ENCODE peak calls at places on chromosome 9, in four cellular contexts. U is K562, W is HepG2, B is GM12878. I is an unnamed sample.

GRCh38 chr9:29691758-29692407 is 2118.6 kb upstream of the C9orf72 start:
- DNase-seq in B (no peak), W (peak), U (no peak), I (peak)

GRCh38 chr9:99134893-99135341 is 30.0 kb downstream of the TGFBR1 start:
- DNase-seq in W (no peak), U (no peak), B (peak), I (no peak)

GRCh38 chr9:109254317-109254716 is 66.5 kb downstream of the EPB41L4B start:
- DNase-seq in B (no peak), W (no peak), U (no peak), I (no peak)

GRCh38 chr9:90921104-90921503 is 119.5 kb downstream of the SYK start:
- DNase-seq in U (no peak), B (no peak), W (no peak), I (no peak)

GRCh38 chr9:126773004-126773607 is 31.7 kb upstream of the ZBTB43 start:
- DNase-seq in U (peak), W (peak), B (no peak), I (peak)

GRCh38 chr9:37988041-37988440 is 81.0 kb downstream of the SHB start:
- DNase-seq in B (no peak), W (no peak), U (no peak), I (no peak)

GRCh38 chr9:23551171-23551795 is 274.8 kb downstream of the ELAVL2 start:
- DNase-seq in U (no peak), W (no peak), B (no peak), I (no peak)

GRCh38 chr9:16341176-16341575 is 529.3 kb downstream of the BNC2 start:
- DNase-seq in W (no peak), B (no peak), U (no peak), I (no peak)

GRCh38 chr9:32551491-32552049 is 557 bp upstream of the SMIM27 start:
- DNase-seq in U (peak), B (peak), W (peak), I (peak)

GRCh38 chr9:124574534-124574933 is 67.3 kb upstream of the NR5A1 start:
- DNase-seq in B (no peak), U (no peak), W (no peak), I (no peak)

GRCh38 chr9:132245465-132245864 is 83.6 kb downstream of the NTNG2 start:
- DNase-seq in U (no peak), B (no peak), W (no peak), I (no peak)

GRCh38 chr9:108477538-108478006 is 378.2 kb downstream of the ACTL7B start:
- DNase-seq in B (no peak), U (no peak), W (peak), I (no peak)

GRCh38 chr9:137550958-137551655 is 572 bp upstream of the MRPL41 start:
- DNase-seq in U (peak), W (peak), B (no peak), I (no peak)

GRCh38 chr9:109507421-109507838 is 9.3 kb upstream of the PTPN3 start:
- DNase-seq in W (peak), B (no peak), U (no peak), I (no peak)

GRCh38 chr9:117887941-117888340 is 183.7 kb downstream of the TLR4 start:
- DNase-seq in B (no peak), U (no peak), W (no peak), I (no peak)

GRCh38 chr9:123548749-123549545 is 192.9 kb downstream of the CRB2 start:
- DNase-seq in U (no peak), W (no peak), B (no peak), I (no peak)

GRCh38 chr9:134434896-134435506 is 108.7 kb downstream of the RXRA start:
- DNase-seq in U (no peak), W (peak), B (no peak), I (peak)

GRCh38 chr9:134356496-134357470 is 30.5 kb downstream of the RXRA start:
- DNase-seq in U (peak), W (no peak), B (no peak), I (no peak)

GRCh38 chr9:131264231-131264630 is 12.1 kb downstream of the FAM78A start:
- DNase-seq in W (no peak), B (no peak), U (peak), I (no peak)

GRCh38 chr9:132548971-132549649 is 33.3 kb upstream of the BARHL1 start:
- DNase-seq in U (no peak), B (no peak), W (peak), I (no peak)

GRCh38 chr9:93646640-93647178 is 70.3 kb downstream of the PHF2 start:
- DNase-seq in W (no peak), B (no peak), U (no peak), I (no peak)

GRCh38 chr9:111959468-111959941 is 62.9 kb downstream of the UGCG start:
- DNase-seq in B (no peak), U (no peak), W (peak), I (no peak)

GRCh38 chr9:114261987-114262386 is 60.9 kb upstream of the ORM1 start:
- DNase-seq in B (no peak), W (no peak), U (no peak), I (no peak)

GRCh38 chr9:72575673-72576072 is 54.3 kb downstream of the TMC1 start:
- DNase-seq in U (no peak), B (no peak), W (no peak), I (no peak)

GRCh38 chr9:92108122-92108521 is 7.1 kb downstream of the SPTLC1 start:
- DNase-seq in W (no peak), U (no peak), B (no peak), I (no peak)
- TF ChIP-seq TARDBP in W (no peak), U (no peak), B (no peak), I (no peak)

DNA sequence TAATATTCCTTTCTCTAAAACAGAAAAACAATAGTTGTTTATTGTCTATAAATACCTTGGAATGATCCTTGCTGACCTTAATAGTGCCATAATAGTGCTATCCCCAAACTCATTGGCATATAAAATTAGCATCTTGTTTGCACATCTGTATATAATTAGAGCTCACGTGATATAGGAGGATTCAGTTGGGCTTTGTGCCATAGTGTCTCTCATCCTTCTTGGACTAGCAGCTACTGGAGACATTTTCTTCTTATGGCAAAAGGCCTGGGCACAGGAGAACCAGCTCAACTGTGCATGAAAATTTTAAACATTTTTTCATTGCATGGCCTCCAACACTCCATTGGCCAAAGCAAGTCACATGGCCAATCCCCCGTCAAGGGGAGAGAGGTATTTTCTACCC is 342.5 kb downstream of the SPATA31D1 start:
- DNase-seq in U (no peak), B (no peak), W (no peak), I (no peak)
- TF ChIP-seq SP1 in U (no peak), B (no peak), W (no peak), I (no peak)

DNA sequence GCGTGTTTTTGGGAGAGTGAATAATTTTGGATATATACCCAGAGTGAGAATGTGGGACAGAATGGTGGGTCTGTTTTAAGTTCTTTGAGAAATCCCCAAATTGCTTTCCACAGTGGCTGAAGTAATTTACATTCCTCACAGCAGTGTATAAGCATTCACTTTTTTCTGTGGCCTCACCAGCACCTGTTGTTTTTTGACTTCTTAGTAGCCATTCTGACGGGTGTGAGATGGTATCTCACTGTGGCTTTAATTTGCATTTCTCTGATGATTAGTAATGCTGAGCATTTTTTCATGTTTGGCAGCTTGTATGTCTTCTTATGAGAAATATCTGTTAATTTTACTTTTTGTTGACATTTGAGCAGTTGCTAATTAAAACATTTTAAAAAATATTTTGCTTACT is 9.4 kb upstream of the SPATA31D1 start:
- DNase-seq in W (no peak), U (no peak), B (no peak), I (no peak)
- TF ChIP-seq FOXK2 in W (no peak), U (no peak), B (no peak), I (no peak)

GRCh38 chr9:94802795-94803194 is 76.3 kb downstream of the AOPEP start:
- DNase-seq in U (no peak), W (no peak), B (peak), I (no peak)
- TF ChIP-seq TARDBP in U (no peak), W (no peak), B (no peak), I (no peak)

DNA sequence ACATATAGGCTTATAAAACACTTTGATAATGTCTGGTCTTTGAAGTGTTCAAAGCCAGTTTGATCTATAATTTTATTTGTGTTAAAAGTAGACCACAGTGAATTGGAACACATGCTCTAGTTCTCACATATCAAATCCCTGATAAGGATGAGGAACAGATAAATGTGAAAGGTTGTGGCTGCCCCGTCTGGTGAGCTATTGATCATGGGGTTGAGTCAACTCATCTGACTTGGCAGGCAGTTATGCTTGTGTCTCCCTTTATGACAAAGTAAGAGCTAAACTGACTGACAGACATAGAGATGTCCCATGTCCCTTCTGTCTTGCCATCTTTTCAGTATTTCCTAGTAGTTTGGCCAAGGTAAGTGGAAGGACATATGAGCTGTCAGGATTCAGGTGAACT is 2.9 kb upstream of the ERMP1 start:
- DNase-seq in B (no peak), W (no peak), U (no peak), I (no peak)
- TF ChIP-seq SP1 in B (no peak), W (no peak), U (no peak), I (no peak)

DNA sequence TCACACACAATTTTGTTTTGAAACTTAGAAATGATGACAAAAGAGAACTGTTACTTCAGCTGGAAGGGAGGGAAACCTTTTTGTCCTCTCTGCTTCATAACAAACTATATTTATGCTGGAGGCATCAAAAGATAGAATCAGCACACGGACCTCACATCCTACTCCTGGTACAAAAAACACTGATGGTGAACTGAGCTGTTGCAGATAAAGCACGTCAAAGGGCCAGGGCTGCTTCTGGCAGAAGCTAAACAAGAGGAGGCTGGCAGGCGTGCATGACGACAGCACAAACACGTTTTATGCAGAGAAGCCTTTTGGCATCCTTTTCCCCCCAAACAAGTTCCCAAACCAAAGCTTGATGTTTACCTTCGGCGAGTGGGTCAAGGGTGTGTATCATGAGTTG is 169.6 kb downstream of the SLC24A2 start:
- DNase-seq in U (no peak), W (no peak), B (no peak), I (no peak)
- TF ChIP-seq FOXK2 in U (no peak), W (no peak), B (no peak), I (no peak)

GRCh38 chr9:129585352-129585751 is 35.5 kb downstream of the C9orf50 start:
- DNase-seq in U (no peak), B (no peak), W (no peak), I (no peak)

GRCh38 chr9:129582865-129583264 is 38.0 kb downstream of the C9orf50 start:
- DNase-seq in U (no peak), B (no peak), W (no peak), I (no peak)

GRCh38 chr9:129583308-129584038 is 37.4 kb downstream of the C9orf50 start:
- DNase-seq in B (no peak), U (no peak), W (peak), I (no peak)

GRCh38 chr9:129586241-129586640 is 34.7 kb downstream of the C9orf50 start:
- DNase-seq in B (no peak), U (no peak), W (no peak), I (no peak)

GRCh38 chr9:129584136-129584535 is 36.8 kb downstream of the C9orf50 start:
- DNase-seq in B (peak), W (peak), U (peak), I (peak)
- TF ChIP-seq TARDBP in B (no peak), W (no peak), U (no peak), I (no peak)